ENCODE peak calls at places on chromosome 20, in nine cellular contexts. W is neural crest cell, I is pancreas, X is left ventricle myocardium inferior, F is fibroblast of pulmonary artery, G is epithelial cell of proximal tubule, M is Calu3, Q is upper lobe of right lung, J is endothelial cell. N is an unnamed sample.

GRCh38 chr20:44038681-44039123 is 124.0 kb downstream of the TOX2 start:
- DNase-seq in Q (peak), W (no peak), X (no peak), J (no peak), F (no peak), M (no peak), I (peak), G (no peak), N (peak)

GRCh38 chr20:1953616-1954015 is 40.2 kb downstream of the PDYN start:
- DNase-seq in Q (no peak), I (no peak), M (no peak), X (no peak), G (no peak), J (no peak), W (no peak), F (no peak), N (no peak)

GRCh38 chr20:58792426-58792825 is 58.3 kb downstream of the GNAS-AS1 start:
- DNase-seq in G (no peak), F (no peak), X (no peak), J (no peak), Q (no peak), I (no peak), W (no peak), M (no peak), N (no peak)

GRCh38 chr20:58661298-58662141 is 10.4 kb downstream of the STX16 start:
- DNase-seq in G (no peak), F (no peak), J (no peak), X (no peak), I (no peak), W (no peak), Q (no peak), M (no peak), N (no peak)

GRCh38 chr20:50450961-50451752 is 59.0 kb upstream of the PTPN1 start:
- DNase-seq in F (peak), I (no peak), W (no peak), M (no peak), J (no peak), G (no peak), Q (no peak), X (no peak), N (peak)

GRCh38 chr20:62133864-62134263 is 9.3 kb downstream of the PSMA7 start:
- DNase-seq in F (no peak), Q (no peak), M (no peak), J (no peak), G (no peak), I (no peak), W (no peak), X (no peak), N (no peak)

GRCh38 chr20:22815584-22815983 is 219.5 kb upstream of the SSTR4 start:
- DNase-seq in G (no peak), W (no peak), Q (no peak), I (no peak), M (no peak), X (no peak), J (no peak), F (no peak), N (no peak)

GRCh38 chr20:12345978-12346377 is 428.3 kb downstream of the BTBD3 start:
- DNase-seq in I (no peak), F (no peak), Q (no peak), J (no peak), G (no peak), X (no peak), M (no peak), W (no peak), N (no peak)

GRCh38 chr20:19828233-19828632 is 70.2 kb downstream of the RIN2 start:
- DNase-seq in G (no peak), J (no peak), F (peak), W (no peak), X (no peak), M (no peak), I (no peak), Q (no peak), N (no peak)

GRCh38 chr20:38146628-38147027 is 18.4 kb downstream of the TGM2 start:
- DNase-seq in I (no peak), W (no peak), F (no peak), M (no peak), J (no peak), X (no peak), Q (no peak), G (no peak), N (no peak)

GRCh38 chr20:9392892-9393857 is 121.2 kb upstream of the LAMP5 start:
- DNase-seq in I (no peak), G (no peak), W (peak), X (peak), Q (peak), M (peak), J (peak), F (peak), N (peak)

GRCh38 chr20:5608104-5608447 is 142.1 kb upstream of the SHLD1 start:
- DNase-seq in Q (no peak), W (no peak), F (no peak), X (no peak), J (no peak), I (no peak), G (no peak), M (no peak), N (no peak)

GRCh38 chr20:25017257-25017803 is 24.8 kb upstream of the APMAP start:
- DNase-seq in Q (peak), W (no peak), X (no peak), J (no peak), M (peak), F (no peak), G (no peak), I (peak), N (no peak)

GRCh38 chr20:20551409-20551808 is 161.0 kb downstream of the RALGAPA2 start:
- DNase-seq in Q (no peak), M (no peak), W (no peak), X (no peak), G (no peak), J (no peak), F (no peak), I (no peak), N (no peak)

DNA sequence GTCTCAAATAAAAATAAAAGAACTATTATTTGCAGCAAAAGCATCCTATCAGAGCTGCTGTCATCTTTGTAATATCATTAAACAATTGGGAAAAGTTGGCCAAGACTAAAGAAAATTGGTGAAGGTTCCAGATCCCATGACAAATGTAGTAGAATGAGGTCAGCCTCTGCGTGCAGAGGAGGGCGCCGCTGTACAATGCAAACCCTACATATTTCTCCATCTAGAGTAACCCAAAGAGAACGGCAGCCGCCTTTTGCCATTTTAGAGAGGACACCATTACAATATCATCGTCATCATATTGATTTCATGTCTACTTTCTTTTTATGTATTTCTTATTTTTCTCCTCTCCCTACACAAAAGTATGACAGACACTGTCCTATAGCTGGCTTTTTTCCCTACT is 59.5 kb downstream of the ZMYND8 start:
- DNase-seq in J (no peak), X (no peak), I (no peak), W (no peak), M (peak), G (no peak), Q (no peak), F (peak), N (no peak)
- TF ChIP-seq CTCF in J (no peak), X (peak), I (no peak), W (peak), M (no peak), G (peak), Q (peak), F (no peak), N (no peak)

DNA sequence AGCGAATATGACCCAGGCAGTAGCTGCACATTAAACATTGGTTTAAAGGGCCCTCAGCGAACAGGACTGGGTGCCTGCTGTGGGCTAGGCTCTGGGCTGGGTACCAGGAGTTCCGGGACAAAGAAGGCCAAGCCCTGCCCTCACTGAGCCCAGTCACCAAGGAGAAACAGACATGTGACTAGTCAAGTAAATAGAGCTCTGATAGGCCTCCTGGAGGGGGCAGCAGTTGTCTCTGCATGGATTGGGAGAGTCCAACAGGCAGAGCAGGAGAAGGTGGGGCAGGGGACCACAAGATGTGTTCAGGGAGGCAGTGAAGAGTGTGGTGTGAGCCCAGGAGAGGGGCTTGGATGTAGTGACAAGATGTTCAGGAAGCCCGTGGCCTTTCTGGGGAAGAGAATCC is 3.1 kb downstream of the HM13 start:
- DNase-seq in W (peak), I (peak), X (peak), J (peak), F (peak), Q (no peak), G (no peak), M (peak), N (peak)
- TF ChIP-seq CTCF in W (peak), I (no peak), X (no peak), J (no peak), F (peak), Q (peak), G (peak), M (peak), N (peak)

DNA sequence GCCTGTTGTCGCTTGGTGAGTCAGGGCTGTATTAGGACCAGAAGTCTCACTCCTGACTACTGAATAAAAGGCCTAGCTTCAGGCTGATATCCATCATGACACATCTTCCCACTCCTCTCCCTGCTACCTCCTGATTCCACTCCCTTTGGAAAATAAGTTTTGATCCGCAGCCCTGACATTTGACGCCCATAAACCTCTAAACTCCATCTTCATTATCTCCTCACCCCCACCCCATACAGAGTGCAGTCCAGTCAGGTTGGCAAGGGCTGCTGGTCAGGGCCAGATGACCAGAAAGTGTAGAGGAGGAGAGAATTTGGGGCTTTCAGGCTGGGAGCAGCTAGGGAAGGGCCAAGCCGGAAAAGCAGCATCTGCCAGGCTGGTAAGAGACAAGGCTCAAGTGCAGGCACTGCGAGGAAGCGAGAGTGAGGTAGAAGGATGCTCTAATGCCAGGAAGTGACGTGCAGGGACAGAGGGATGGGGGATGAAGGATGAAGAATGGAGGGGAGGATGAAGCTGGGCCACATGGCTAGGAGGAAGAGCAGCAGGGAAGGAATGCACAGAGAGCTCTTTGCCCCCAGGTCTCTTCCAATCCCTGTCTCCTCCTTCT is 1.2 kb downstream of the GGT7 start:
- DNase-seq in Q (no peak), X (no peak), J (no peak), F (no peak), W (no peak), I (no peak), M (no peak), G (no peak), N (no peak)
- TF ChIP-seq CTCF in Q (no peak), X (no peak), J (no peak), F (no peak), W (no peak), I (no peak), M (no peak), G (no peak), N (no peak)

GRCh38 chr20:45300961-45301360 is 5.7 kb upstream of the RBPJL start:
- DNase-seq in X (no peak), Q (no peak), J (peak), W (peak), M (peak), G (no peak), F (peak), I (no peak), N (no peak)
- TF ChIP-seq CTCF in X (peak), Q (peak), J (peak), W (peak), M (peak), G (peak), F (peak), I (no peak), N (no peak)

DNA sequence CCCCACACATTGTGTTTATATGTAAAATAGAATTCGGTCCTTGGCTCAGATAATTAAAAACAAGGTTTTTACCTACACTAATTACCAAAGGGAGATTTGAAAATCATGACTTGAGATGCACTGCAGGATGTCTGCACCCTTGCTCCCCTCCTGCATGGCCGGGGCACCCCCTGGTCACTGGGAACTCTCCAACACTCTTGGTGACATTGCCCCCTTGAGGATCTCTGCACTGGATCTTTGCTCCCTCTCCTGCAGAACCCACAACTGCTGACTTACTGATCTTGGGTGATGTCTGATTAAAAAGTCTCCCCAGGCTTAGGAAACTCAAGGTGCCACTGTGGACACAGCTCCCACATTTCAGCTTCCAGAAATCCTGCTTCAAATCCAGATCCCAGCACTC is 17.1 kb upstream of the CSNK2A1 start:
- DNase-seq in F (no peak), W (no peak), G (no peak), I (no peak), X (no peak), Q (no peak), M (no peak), J (no peak), N (no peak)
- TF ChIP-seq CTCF in F (no peak), W (no peak), G (peak), I (no peak), X (no peak), Q (no peak), M (no peak), J (no peak), N (no peak)

DNA sequence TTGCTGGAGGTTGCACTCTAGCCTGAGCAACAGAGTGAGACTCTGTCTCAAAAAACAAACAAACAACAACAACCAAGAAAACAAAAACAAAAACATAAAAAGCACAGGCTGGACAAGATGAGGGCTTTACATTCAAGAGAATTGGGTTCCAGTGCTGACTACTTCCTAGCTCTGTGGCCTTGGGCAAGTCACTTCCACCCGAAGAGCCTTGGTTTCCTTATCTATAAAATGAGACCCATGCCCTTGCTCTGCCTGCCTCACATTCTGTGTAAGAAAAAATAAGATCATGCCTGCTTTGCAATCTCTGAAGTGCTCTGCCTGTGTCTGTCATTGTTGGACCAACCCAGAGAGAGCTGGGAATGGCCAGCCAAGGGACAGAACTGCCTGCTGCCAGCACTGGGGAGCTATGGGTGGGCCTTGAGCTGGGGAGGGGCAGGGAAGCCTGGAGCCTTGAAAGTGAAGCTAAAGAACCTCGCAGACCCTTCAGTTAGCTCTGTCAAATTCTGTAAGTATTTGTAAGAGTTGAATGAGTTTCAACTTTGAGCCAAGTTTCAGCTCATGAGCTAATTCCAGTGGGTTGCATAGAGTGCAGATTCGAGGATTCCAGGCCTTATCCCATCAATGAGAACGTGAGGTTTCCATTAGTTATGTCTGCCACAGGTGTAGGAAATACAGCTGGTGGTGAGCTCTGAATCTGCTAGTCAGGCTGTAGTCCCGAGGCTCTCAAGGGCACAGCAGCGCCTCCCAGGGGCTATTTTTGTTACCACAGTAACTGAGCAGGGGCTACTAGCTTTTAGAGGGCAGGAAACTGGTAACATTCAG is 93.2 kb downstream of the DLGAP4 start:
- DNase-seq in X (no peak), F (peak), J (peak), G (no peak), Q (no peak), W (peak), M (peak), I (no peak), N (no peak)
- TF ChIP-seq CTCF in X (peak), F (peak), J (peak), G (peak), Q (peak), W (peak), M (peak), I (no peak), N (peak)

DNA sequence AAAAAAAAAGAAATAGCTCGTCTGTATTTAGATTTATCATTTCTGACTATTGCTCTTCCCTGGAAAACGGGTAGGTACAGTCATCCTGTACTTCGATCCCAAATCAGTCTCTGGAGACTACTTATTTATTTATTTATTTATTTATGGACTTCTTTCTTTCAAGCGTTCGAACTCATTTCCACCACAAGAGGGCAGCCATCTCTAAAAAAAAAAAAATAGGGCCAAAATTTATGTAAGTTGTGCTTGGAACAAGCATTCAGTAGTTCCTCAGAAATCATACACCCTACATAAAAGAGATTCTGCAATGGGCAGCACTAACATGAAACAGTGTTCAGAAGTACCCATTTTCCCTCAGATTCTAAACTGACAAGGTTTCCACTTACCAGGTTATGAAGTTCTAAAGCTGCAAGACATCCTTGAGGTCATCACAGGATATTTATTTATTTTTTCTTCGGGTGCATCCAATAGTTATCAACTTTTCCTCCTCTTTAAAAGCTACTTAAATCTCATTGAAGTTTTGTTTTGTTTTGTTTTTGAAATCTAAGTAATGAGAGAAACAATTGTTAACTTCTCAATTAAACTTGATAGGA is 1.9 kb upstream of the BMP2 start:
- DNase-seq in W (peak), I (no peak), X (no peak), J (no peak), G (peak), F (peak), Q (no peak), M (peak), N (no peak)
- TF ChIP-seq CTCF in W (peak), I (peak), X (peak), J (peak), G (peak), F (peak), Q (peak), M (peak), N (peak)